ENCODE peak calls at places on chromosomes 3 and 15, in seven cellular contexts. D is stomach; E is GM03348; S is HT-29; K is left ventricle myocardium inferior; X is stimulated activated CD8-positive, alpha-beta memory T cell treated with anti-CD3 and anti-CD28 coated beads, Interleukin-7, amount 100 ng/mL, for 4 hours; J is NCI-H748 treated with DMSO at 0.1 percent for 48 hours. R is an unnamed sample.

GRCh38 chr15:33135355-33135781 is 59.1 kb downstream of the FMN1 start:
- DNase-seq in E (peak), D (no peak), J (no peak), K (no peak), S (no peak), X (no peak), R (peak)

GRCh38 chr3:152043620-152044019 is 170.2 kb downstream of the SUCNR1 start:
- DNase-seq in J (no peak), D (no peak), E (no peak), X (no peak), K (no peak), S (no peak), R (no peak)

GRCh38 chr3:183211390-183211789 is 41.7 kb upstream of the B3GNT5 start:
- DNase-seq in E (no peak), D (peak), S (no peak), K (peak), X (no peak), J (no peak), R (no peak)

GRCh38 chr3:159239054-159239453 is 437.2 kb downstream of the MFSD1 start:
- DNase-seq in D (no peak), J (no peak), S (no peak), K (no peak), E (no peak), X (no peak), R (peak)

GRCh38 chr3:164879201-164879600 is 199.1 kb downstream of the SI start:
- DNase-seq in E (no peak), D (no peak), S (no peak), X (no peak), K (no peak), J (no peak), R (no peak)

GRCh38 chr3:131047582-131047981 is 20.9 kb downstream of the NEK11 start:
- DNase-seq in D (no peak), S (peak), K (no peak), J (no peak), X (no peak), E (no peak), R (no peak)

GRCh38 chr3:69250014-69250413 is 127.6 kb upstream of the LMOD3 start:
- DNase-seq in K (no peak), S (peak), E (no peak), J (peak), X (peak), D (peak), R (no peak)

GRCh38 chr15:77024273-77025065 is 29.5 kb downstream of the PSTPIP1 start:
- DNase-seq in X (peak), J (peak), D (peak), S (peak), E (peak), K (peak), R (peak)

GRCh38 chr15:41607033-41607432 is 48.0 kb downstream of the TYRO3 start:
- DNase-seq in J (no peak), D (no peak), X (no peak), K (no peak), S (no peak), E (peak), R (peak)

GRCh38 chr3:178194547-178194946 is 341.7 kb upstream of the KCNMB2 start:
- DNase-seq in J (no peak), D (no peak), K (no peak), E (no peak), S (no peak), X (no peak), R (no peak)

GRCh38 chr3:187286467-187287059 is 5.0 kb downstream of the MASP1 start:
- DNase-seq in E (peak), X (no peak), S (no peak), D (no peak), J (no peak), K (no peak), R (peak)

GRCh38 chr3:184334470-184335158 is 2.8 kb upstream of the FAM131A start:
- DNase-seq in S (peak), D (no peak), J (no peak), K (no peak), X (no peak), E (no peak), R (peak)

GRCh38 chr15:25850154-25851111 is 12.7 kb downstream of the ATP10A start:
- DNase-seq in K (peak), E (peak), D (peak), X (peak), J (peak), S (no peak), R (peak)

GRCh38 chr3:12662593-12663310 is 1.2 kb downstream of the RAF1 start:
- DNase-seq in S (peak), E (peak), K (peak), D (peak), X (peak), J (no peak), R (no peak)

GRCh38 chr15:20351448-20351961 is 190.1 kb downstream of the GOLGA6L6 start:
- DNase-seq in E (peak), X (no peak), D (peak), S (no peak), K (no peak), J (no peak), R (no peak)

GRCh38 chr3:48788544-48789162 is 59.0 kb downstream of the PRKAR2A start:
- DNase-seq in K (no peak), S (no peak), X (no peak), E (no peak), D (no peak), J (no peak), R (no peak)

GRCh38 chr3:5568451-5568850 is 380.9 kb downstream of the EDEM1 start:
- DNase-seq in X (no peak), J (no peak), S (peak), E (no peak), K (no peak), D (no peak), R (no peak)

GRCh38 chr3:14137004-14137403 is 12.2 kb downstream of the TMEM43 start:
- DNase-seq in K (no peak), X (no peak), E (no peak), S (no peak), D (peak), J (no peak), R (no peak)

GRCh38 chr3:12273045-12273695 is 15.7 kb upstream of the PPARG start:
- DNase-seq in X (no peak), K (no peak), J (no peak), S (no peak), E (peak), D (no peak), R (no peak)

GRCh38 chr3:15527031-15527459 is 5.5 kb upstream of the COLQ start:
- DNase-seq in D (no peak), E (no peak), K (no peak), S (peak), J (no peak), X (no peak), R (no peak)

GRCh38 chr3:159185443-159186050 is 383.7 kb downstream of the MFSD1 start:
- DNase-seq in K (no peak), D (no peak), S (no peak), E (no peak), J (no peak), X (no peak), R (no peak)

GRCh38 chr15:64092075-64092820 is 1.4 kb downstream of the CIAO2A start:
- DNase-seq in K (no peak), X (no peak), D (no peak), S (no peak), E (no peak), J (no peak), R (no peak)

GRCh38 chr15:73593278-73594074 is 39.7 kb downstream of the NPTN start:
- DNase-seq in E (no peak), K (no peak), S (no peak), J (no peak), D (no peak), X (no peak), R (no peak)

GRCh38 chr3:127791221-127791913 is 30.9 kb downstream of the MGLL start:
- DNase-seq in E (peak), S (peak), J (no peak), D (peak), K (no peak), X (no peak), R (peak)

GRCh38 chr3:111762535-111762934 is 96.5 kb upstream of the PHLDB2 start:
- DNase-seq in E (no peak), X (no peak), K (no peak), J (no peak), D (no peak), S (no peak), R (no peak)

GRCh38 chr15:90863987-90864386 is 4.4 kb upstream of the FURIN start:
- DNase-seq in E (no peak), J (no peak), K (no peak), D (no peak), X (no peak), S (no peak), R (no peak)

GRCh38 chr3:127045435-127046045 is 62.6 kb downstream of the PLXNA1 start:
- DNase-seq in D (no peak), K (no peak), J (no peak), E (no peak), S (no peak), X (no peak), R (no peak)

GRCh38 chr15:22947101-22948000 is 32.8 kb downstream of the CYFIP1 start:
- DNase-seq in J (no peak), D (no peak), S (no peak), E (no peak), K (no peak), X (no peak), R (no peak)

GRCh38 chr15:90400005-90400758 is 12.1 kb downstream of the IQGAP1 start:
- DNase-seq in S (peak), E (no peak), X (no peak), J (peak), D (no peak), K (no peak), R (no peak)

GRCh38 chr15:63389902-63390301 is 8.3 kb upstream of the CA12 start:
- DNase-seq in X (no peak), E (no peak), D (peak), J (peak), K (no peak), S (peak), R (no peak)

GRCh38 chr3:13698498-13698897 is 149.6 kb downstream of the FBLN2 start:
- DNase-seq in X (no peak), D (no peak), S (no peak), E (no peak), J (no peak), K (no peak), R (no peak)

GRCh38 chr3:101036213-101036618 is 43.0 kb upstream of the ABI3BP start:
- DNase-seq in E (peak), K (no peak), X (no peak), D (no peak), J (no peak), S (peak), R (peak)

GRCh38 chr15:88256261-88257230 is at the start of gene NTRK3:
- DNase-seq in K (no peak), S (no peak), X (no peak), D (no peak), E (peak), J (no peak), R (peak)

GRCh38 chr15:79496838-79497237 is 64.7 kb downstream of the MINAR1 start:
- DNase-seq in J (no peak), D (no peak), X (no peak), S (no peak), E (no peak), K (no peak), R (no peak)

GRCh38 chr3:50226888-50227389 is 9.1 kb upstream of the GNAI2 start:
- DNase-seq in S (peak), D (peak), X (peak), J (no peak), E (peak), K (no peak), R (peak)

GRCh38 chr3:29064085-29064484 is 216.8 kb upstream of the RBMS3 start:
- DNase-seq in D (no peak), S (no peak), E (peak), X (no peak), K (no peak), J (peak), R (peak)

GRCh38 chr3:166324401-166324800 is 487.2 kb upstream of the BCHE start:
- DNase-seq in D (no peak), K (no peak), S (no peak), X (no peak), J (no peak), E (no peak), R (no peak)

GRCh38 chr3:45865568-45865955 is 20.8 kb upstream of the CCR9 start:
- DNase-seq in E (no peak), S (no peak), D (no peak), K (no peak), J (no peak), X (no peak), R (no peak)